ENCODE peak calls at places on chromosome 11, in ten cellular contexts. One of them, this sample, is unnamed.
A peak's percentile ranks its signal among the peaks of the same experiment; 100 is the strongest.

GRCh38 chr11:110525883-110526282 is 96.1 kb downstream of the FDX1 start:
- DNase-seq in NCI-H446 treated with DMSO at 0.1 percent for 48 hours: peak; percentile 40
- DNase-seq in EL: peak; percentile 89
- DNase-seq in NCI-H69: peak; percentile 61
- DNase-seq in ACHN: no peak
- DNase-seq in pancreas: no peak
- DNase-seq in PC-3: peak; percentile 14
- DNase-seq in RWPE2: no peak
- DNase-seq in G401: no peak
- DNase-seq in mesendoderm: no peak
- DNase-seq in this sample: no peak

GRCh38 chr11:57213282-57214086 is 23.6 kb downstream of the APLNR start:
- DNase-seq in ACHN: no peak
- DNase-seq in mesendoderm: peak; percentile 97
- DNase-seq in G401: no peak
- DNase-seq in NCI-H69: no peak
- DNase-seq in RWPE2: no peak
- DNase-seq in pancreas: no peak
- DNase-seq in PC-3: no peak
- DNase-seq in EL: no peak
- DNase-seq in NCI-H446 treated with DMSO at 0.1 percent for 48 hours: no peak
- DNase-seq in this sample: peak; percentile 17

GRCh38 chr11:116787436-116787785 is 412 bp downstream of the ZPR1 start:
- DNase-seq in PC-3: peak; percentile 23
- DNase-seq in NCI-H446 treated with DMSO at 0.1 percent for 48 hours: no peak
- DNase-seq in pancreas: no peak
- DNase-seq in ACHN: no peak
- DNase-seq in RWPE2: no peak
- DNase-seq in G401: peak; percentile 15
- DNase-seq in EL: no peak
- DNase-seq in mesendoderm: no peak
- DNase-seq in NCI-H69: no peak
- DNase-seq in this sample: no peak

GRCh38 chr11:44014968-44015623 is 32.7 kb upstream of the ACCSL start:
- DNase-seq in NCI-H69: no peak
- DNase-seq in ACHN: no peak
- DNase-seq in EL: peak; percentile 39
- DNase-seq in PC-3: no peak
- DNase-seq in NCI-H446 treated with DMSO at 0.1 percent for 48 hours: no peak
- DNase-seq in G401: no peak
- DNase-seq in pancreas: no peak
- DNase-seq in RWPE2: no peak
- DNase-seq in mesendoderm: no peak
- DNase-seq in this sample: no peak

GRCh38 chr11:77559686-77560425 is 29.9 kb upstream of the AQP11 start:
- DNase-seq in RWPE2: no peak
- DNase-seq in NCI-H446 treated with DMSO at 0.1 percent for 48 hours: no peak
- DNase-seq in pancreas: no peak
- DNase-seq in PC-3: peak; percentile 86
- DNase-seq in ACHN: peak; percentile 38
- DNase-seq in EL: peak; percentile 89
- DNase-seq in mesendoderm: no peak
- DNase-seq in G401: no peak
- DNase-seq in NCI-H69: peak; percentile 32
- DNase-seq in this sample: peak; percentile 38

GRCh38 chr11:117520201-117520600 is 192.5 kb downstream of the CEP164 start:
- DNase-seq in NCI-H446 treated with DMSO at 0.1 percent for 48 hours: no peak
- DNase-seq in pancreas: no peak
- DNase-seq in G401: no peak
- DNase-seq in EL: no peak
- DNase-seq in NCI-H69: peak; percentile 29
- DNase-seq in RWPE2: no peak
- DNase-seq in ACHN: peak; percentile 38
- DNase-seq in mesendoderm: no peak
- DNase-seq in PC-3: peak; percentile 21
- DNase-seq in this sample: no peak

GRCh38 chr11:72736452-72737069 is 15.6 kb downstream of the ARAP1 start:
- DNase-seq in mesendoderm: peak; percentile 76
- DNase-seq in RWPE2: no peak
- DNase-seq in EL: peak; percentile 81
- DNase-seq in ACHN: no peak
- DNase-seq in G401: no peak
- DNase-seq in PC-3: peak; percentile 85
- DNase-seq in NCI-H446 treated with DMSO at 0.1 percent for 48 hours: no peak
- DNase-seq in NCI-H69: no peak
- DNase-seq in pancreas: no peak
- DNase-seq in this sample: peak; percentile 65

GRCh38 chr11:43537831-43538230 is 142.7 kb upstream of the HSD17B12 start:
- DNase-seq in mesendoderm: no peak
- DNase-seq in G401: peak; percentile 25
- DNase-seq in NCI-H69: no peak
- DNase-seq in pancreas: no peak
- DNase-seq in EL: no peak
- DNase-seq in RWPE2: no peak
- DNase-seq in PC-3: no peak
- DNase-seq in ACHN: no peak
- DNase-seq in NCI-H446 treated with DMSO at 0.1 percent for 48 hours: no peak
- DNase-seq in this sample: no peak

GRCh38 chr11:101188173-101188572 is 58.6 kb upstream of the PGR start:
- DNase-seq in G401: no peak
- DNase-seq in pancreas: no peak
- DNase-seq in NCI-H69: no peak
- DNase-seq in mesendoderm: no peak
- DNase-seq in NCI-H446 treated with DMSO at 0.1 percent for 48 hours: no peak
- DNase-seq in EL: no peak
- DNase-seq in ACHN: no peak
- DNase-seq in RWPE2: no peak
- DNase-seq in PC-3: no peak
- DNase-seq in this sample: no peak

GRCh38 chr11:66491315-66491935 is 11.2 kb downstream of the DPP3 start:
- DNase-seq in pancreas: no peak
- DNase-seq in NCI-H446 treated with DMSO at 0.1 percent for 48 hours: no peak
- DNase-seq in ACHN: no peak
- DNase-seq in EL: no peak
- DNase-seq in RWPE2: no peak
- DNase-seq in G401: no peak
- DNase-seq in NCI-H69: no peak
- DNase-seq in mesendoderm: peak; percentile 45
- DNase-seq in PC-3: no peak
- DNase-seq in this sample: no peak

GRCh38 chr11:120830092-120830491 is 193.8 kb upstream of the TBCEL start:
- DNase-seq in NCI-H69: no peak
- DNase-seq in ACHN: no peak
- DNase-seq in mesendoderm: no peak
- DNase-seq in pancreas: no peak
- DNase-seq in RWPE2: no peak
- DNase-seq in G401: no peak
- DNase-seq in EL: no peak
- DNase-seq in NCI-H446 treated with DMSO at 0.1 percent for 48 hours: peak; percentile 87
- DNase-seq in PC-3: no peak
- DNase-seq in this sample: no peak

GRCh38 chr11:1112351-1113191 is 37.9 kb downstream of the MUC2 start:
- DNase-seq in PC-3: no peak
- DNase-seq in RWPE2: peak; percentile 41
- DNase-seq in ACHN: no peak
- DNase-seq in mesendoderm: no peak
- DNase-seq in G401: no peak
- DNase-seq in NCI-H446 treated with DMSO at 0.1 percent for 48 hours: no peak
- DNase-seq in NCI-H69: no peak
- DNase-seq in pancreas: no peak
- DNase-seq in EL: no peak
- DNase-seq in this sample: no peak

GRCh38 chr11:46686886-46687810 is 13.3 kb downstream of the ARHGAP1 start:
- DNase-seq in PC-3: no peak
- DNase-seq in RWPE2: peak; percentile 88
- DNase-seq in ACHN: no peak
- DNase-seq in NCI-H69: peak; percentile 74
- DNase-seq in NCI-H446 treated with DMSO at 0.1 percent for 48 hours: peak; percentile 49
- DNase-seq in G401: no peak
- DNase-seq in pancreas: no peak
- DNase-seq in mesendoderm: no peak
- DNase-seq in EL: peak; percentile 44
- DNase-seq in this sample: no peak

GRCh38 chr11:80155412-80156017 is 714.7 kb upstream of the TENM4 start:
- DNase-seq in NCI-H446 treated with DMSO at 0.1 percent for 48 hours: no peak
- DNase-seq in EL: peak; percentile 47
- DNase-seq in G401: peak; percentile 3
- DNase-seq in mesendoderm: peak; percentile 67
- DNase-seq in PC-3: peak; percentile 54
- DNase-seq in RWPE2: no peak
- DNase-seq in ACHN: peak; percentile 61
- DNase-seq in pancreas: no peak
- DNase-seq in NCI-H69: peak; percentile 82
- DNase-seq in this sample: no peak

GRCh38 chr11:104372111-104372510 is 208.2 kb upstream of the PDGFD start:
- DNase-seq in NCI-H69: no peak
- DNase-seq in G401: peak; percentile 5
- DNase-seq in PC-3: no peak
- DNase-seq in mesendoderm: no peak
- DNase-seq in NCI-H446 treated with DMSO at 0.1 percent for 48 hours: no peak
- DNase-seq in EL: no peak
- DNase-seq in pancreas: no peak
- DNase-seq in ACHN: no peak
- DNase-seq in RWPE2: no peak
- DNase-seq in this sample: no peak

GRCh38 chr11:60631939-60632338 is 67.5 kb upstream of the MS4A8 start:
- DNase-seq in ACHN: no peak
- DNase-seq in G401: no peak
- DNase-seq in RWPE2: no peak
- DNase-seq in mesendoderm: no peak
- DNase-seq in pancreas: no peak
- DNase-seq in NCI-H446 treated with DMSO at 0.1 percent for 48 hours: no peak
- DNase-seq in NCI-H69: no peak
- DNase-seq in PC-3: no peak
- DNase-seq in EL: no peak
- DNase-seq in this sample: no peak

GRCh38 chr11:6315811-6316425 is 4.4 kb downstream of the CAVIN3 start:
- DNase-seq in NCI-H446 treated with DMSO at 0.1 percent for 48 hours: no peak
- DNase-seq in mesendoderm: peak; percentile 81
- DNase-seq in G401: peak; percentile 88
- DNase-seq in PC-3: peak; percentile 64
- DNase-seq in RWPE2: no peak
- DNase-seq in NCI-H69: peak; percentile 77
- DNase-seq in pancreas: peak; percentile 63
- DNase-seq in ACHN: peak; percentile 63
- DNase-seq in EL: peak; percentile 66
- DNase-seq in this sample: peak; percentile 29

GRCh38 chr11:115324569-115325432 is 179.4 kb downstream of the CADM1 start:
- DNase-seq in pancreas: peak; percentile 27
- DNase-seq in RWPE2: no peak
- DNase-seq in G401: peak; percentile 80
- DNase-seq in NCI-H69: peak; percentile 95
- DNase-seq in NCI-H446 treated with DMSO at 0.1 percent for 48 hours: peak; percentile 75
- DNase-seq in PC-3: peak; percentile 54
- DNase-seq in mesendoderm: peak; percentile 81
- DNase-seq in ACHN: peak; percentile 75
- DNase-seq in EL: peak; percentile 25
- DNase-seq in this sample: peak; percentile 20

GRCh38 chr11:9132203-9132878 is 40.9 kb upstream of the SCUBE2 start:
- DNase-seq in pancreas: no peak
- DNase-seq in RWPE2: no peak
- DNase-seq in G401: no peak
- DNase-seq in mesendoderm: no peak
- DNase-seq in NCI-H69: no peak
- DNase-seq in NCI-H446 treated with DMSO at 0.1 percent for 48 hours: no peak
- DNase-seq in EL: no peak
- DNase-seq in PC-3: no peak
- DNase-seq in ACHN: no peak
- DNase-seq in this sample: no peak

GRCh38 chr11:47889714-47890441 is 41.7 kb upstream of the NUP160 start:
- DNase-seq in NCI-H69: no peak
- DNase-seq in EL: no peak
- DNase-seq in pancreas: no peak
- DNase-seq in ACHN: no peak
- DNase-seq in PC-3: no peak
- DNase-seq in NCI-H446 treated with DMSO at 0.1 percent for 48 hours: no peak
- DNase-seq in G401: no peak
- DNase-seq in RWPE2: no peak
- DNase-seq in mesendoderm: no peak
- DNase-seq in this sample: no peak

GRCh38 chr11:15196704-15197103 is 82.0 kb downstream of the INSC start:
- DNase-seq in PC-3: no peak
- DNase-seq in pancreas: no peak
- DNase-seq in mesendoderm: no peak
- DNase-seq in ACHN: no peak
- DNase-seq in EL: no peak
- DNase-seq in RWPE2: no peak
- DNase-seq in NCI-H69: no peak
- DNase-seq in NCI-H446 treated with DMSO at 0.1 percent for 48 hours: no peak
- DNase-seq in G401: no peak
- DNase-seq in this sample: no peak

GRCh38 chr11:68977781-68978625 is 2.8 kb downstream of the MRGPRD start:
- DNase-seq in NCI-H446 treated with DMSO at 0.1 percent for 48 hours: no peak
- DNase-seq in pancreas: no peak
- DNase-seq in G401: no peak
- DNase-seq in mesendoderm: no peak
- DNase-seq in EL: no peak
- DNase-seq in ACHN: no peak
- DNase-seq in NCI-H69: no peak
- DNase-seq in PC-3: no peak
- DNase-seq in RWPE2: no peak
- DNase-seq in this sample: no peak

GRCh38 chr11:10792385-10793068 is 16.2 kb downstream of the EIF4G2 start:
- DNase-seq in NCI-H69: peak; percentile 83
- DNase-seq in mesendoderm: peak; percentile 90
- DNase-seq in EL: peak; percentile 77
- DNase-seq in NCI-H446 treated with DMSO at 0.1 percent for 48 hours: peak; percentile 36
- DNase-seq in PC-3: peak; percentile 88
- DNase-seq in G401: peak; percentile 66
- DNase-seq in RWPE2: peak; percentile 87
- DNase-seq in pancreas: peak; percentile 87
- DNase-seq in ACHN: peak; percentile 80
- DNase-seq in this sample: peak; percentile 81

GRCh38 chr11:1036303-1036923 is at the start of gene MUC6:
- DNase-seq in EL: no peak
- DNase-seq in mesendoderm: no peak
- DNase-seq in PC-3: no peak
- DNase-seq in ACHN: no peak
- DNase-seq in pancreas: peak; percentile 64
- DNase-seq in RWPE2: no peak
- DNase-seq in G401: no peak
- DNase-seq in NCI-H69: peak; percentile 60
- DNase-seq in NCI-H446 treated with DMSO at 0.1 percent for 48 hours: no peak
- DNase-seq in this sample: no peak

GRCh38 chr11:119460582-119460981 is 37.6 kb upstream of the THY1 start:
- DNase-seq in NCI-H446 treated with DMSO at 0.1 percent for 48 hours: no peak
- DNase-seq in ACHN: no peak
- DNase-seq in mesendoderm: no peak
- DNase-seq in pancreas: no peak
- DNase-seq in G401: no peak
- DNase-seq in RWPE2: no peak
- DNase-seq in EL: no peak
- DNase-seq in PC-3: no peak
- DNase-seq in NCI-H69: no peak
- DNase-seq in this sample: no peak

GRCh38 chr11:66987158-66987620 is 12.1 kb downstream of the C11orf86 start:
- DNase-seq in ACHN: no peak
- DNase-seq in pancreas: no peak
- DNase-seq in G401: no peak
- DNase-seq in mesendoderm: peak; percentile 73
- DNase-seq in PC-3: no peak
- DNase-seq in NCI-H446 treated with DMSO at 0.1 percent for 48 hours: no peak
- DNase-seq in NCI-H69: peak; percentile 60
- DNase-seq in EL: no peak
- DNase-seq in RWPE2: no peak
- DNase-seq in this sample: no peak

GRCh38 chr11:126403658-126404057 is 48.2 kb downstream of the ST3GAL4 start:
- DNase-seq in G401: no peak
- DNase-seq in NCI-H69: no peak
- DNase-seq in mesendoderm: no peak
- DNase-seq in EL: peak; percentile 29
- DNase-seq in PC-3: no peak
- DNase-seq in NCI-H446 treated with DMSO at 0.1 percent for 48 hours: no peak
- DNase-seq in RWPE2: peak; percentile 44
- DNase-seq in ACHN: peak; percentile 38
- DNase-seq in pancreas: no peak
- DNase-seq in this sample: no peak

GRCh38 chr11:73154178-73154577 is 12.1 kb upstream of the FCHSD2 start:
- DNase-seq in ACHN: no peak
- DNase-seq in G401: no peak
- DNase-seq in PC-3: no peak
- DNase-seq in NCI-H446 treated with DMSO at 0.1 percent for 48 hours: no peak
- DNase-seq in EL: no peak
- DNase-seq in NCI-H69: no peak
- DNase-seq in mesendoderm: no peak
- DNase-seq in RWPE2: no peak
- DNase-seq in pancreas: no peak
- DNase-seq in this sample: peak; percentile 28

This sample was measured in mucosa of gallbladder.